ENCODE peak calls at places on chromosomes 5 and 9, in nine cellular contexts. P is naive thymus-derived CD8-positive, alpha-beta T cell; H is SHP77; J is nephron progenitor cell; F is NCI-H1092; M is stimulated activated CD8-positive, alpha-beta memory T cell treated with anti-CD3 and anti-CD28 coated beads, Interleukin-4, amount 100 ng/mL, for 4 hours; N is GM04503; K is aorta; C is GM04504. O is an unnamed sample.
A peak's percentile ranks its signal among the peaks of the same experiment; 100 is the strongest.

GRCh38 chr5:88833371-88834107 is 49.4 kb downstream of the MEF2C start:
- DNase-seq in H (peak; percentile 43), J (no peak), K (no peak), M (peak; percentile 10), C (no peak), F (no peak), N (peak; percentile 21), P (peak; percentile 39), O (no peak)

GRCh38 chr5:89293849-89294248 is 410.9 kb upstream of the MEF2C start:
- DNase-seq in P (no peak), M (no peak), K (no peak), H (no peak), N (peak; percentile 29), J (no peak), C (peak; percentile 32), F (no peak), O (no peak)

GRCh38 chr5:35029333-35029732 is 18.4 kb downstream of the AGXT2 start:
- DNase-seq in P (no peak), C (peak; percentile 59), K (no peak), M (no peak), N (no peak), F (no peak), H (no peak), J (no peak), O (no peak)

GRCh38 chr5:172764861-172765765 is 5.9 kb downstream of the DUSP1 start:
- DNase-seq in N (peak; percentile 98), J (peak; percentile 87), C (peak; percentile 99), F (peak; percentile 91), P (peak; percentile 100), K (peak; percentile 97), H (peak; percentile 98), M (peak; percentile 87), O (peak; percentile 93)

GRCh38 chr9:20217596-20217995 is 404.7 kb downstream of the MLLT3 start:
- DNase-seq in N (no peak), M (no peak), H (no peak), C (no peak), J (no peak), P (no peak), F (no peak), K (no peak), O (no peak)

GRCh38 chr9:38335686-38336085 is 56.8 kb upstream of the ALDH1B1 start:
- DNase-seq in H (no peak), C (no peak), M (no peak), K (no peak), N (no peak), F (no peak), P (no peak), J (no peak), O (no peak)

GRCh38 chr5:139146809-139147742 is 51.1 kb downstream of the SIL1 start:
- DNase-seq in H (peak; percentile 32), P (no peak), N (no peak), F (peak; percentile 15), J (no peak), K (no peak), C (no peak), M (no peak), O (no peak)

GRCh38 chr5:179378441-179379271 is 33.4 kb upstream of the ADAMTS2 start:
- DNase-seq in F (no peak), H (no peak), J (no peak), N (peak; percentile 61), K (peak; percentile 66), C (peak; percentile 13), P (no peak), M (no peak), O (no peak)

GRCh38 chr5:54844905-54845566 is 140.4 kb downstream of the ESM1 start:
- DNase-seq in N (no peak), C (no peak), F (peak; percentile 2), H (no peak), M (no peak), J (no peak), K (no peak), P (no peak), O (no peak)

GRCh38 chr5:130955041-130955440 is 210.0 kb downstream of the HINT1 start:
- DNase-seq in M (no peak), C (no peak), J (no peak), H (no peak), N (no peak), K (no peak), P (no peak), F (no peak), O (no peak)

GRCh38 chr5:92337772-92338234 is 954.7 kb upstream of the ARRDC3 start:
- DNase-seq in M (no peak), P (no peak), F (no peak), C (peak; percentile 66), J (no peak), K (no peak), H (no peak), N (peak; percentile 73), O (no peak)

GRCh38 chr5:171965740-171966139 is 40.7 kb downstream of the FBXW11 start:
- DNase-seq in P (no peak), J (no peak), M (no peak), C (no peak), K (no peak), F (no peak), H (no peak), N (no peak), O (no peak)

GRCh38 chr5:62718368-62718767 is 139.7 kb downstream of the LRRC70 start:
- DNase-seq in H (no peak), K (no peak), P (no peak), M (no peak), J (no peak), C (no peak), F (no peak), N (no peak), O (no peak)

GRCh38 chr9:124410321-124410913 is 4.8 kb downstream of the PSMB7 start:
- DNase-seq in N (no peak), K (no peak), C (no peak), P (no peak), F (no peak), M (no peak), J (no peak), H (no peak), O (no peak)

GRCh38 chr9:128702445-128702948 is at the start of gene PKN3:
- DNase-seq in F (peak; percentile 76), P (peak; percentile 71), N (no peak), J (peak; percentile 98), K (peak; percentile 98), C (peak; percentile 60), H (peak; percentile 84), M (peak; percentile 74), O (peak; percentile 83)

GRCh38 chr5:33810491-33811120 is 81.2 kb downstream of the ADAMTS12 start:
- DNase-seq in P (no peak), M (no peak), F (no peak), J (no peak), H (no peak), N (no peak), K (no peak), C (no peak), O (no peak)

GRCh38 chr9:138025417-138025816 is 147.8 kb downstream of the CACNA1B start:
- DNase-seq in C (no peak), J (no peak), K (peak; percentile 42), N (no peak), M (no peak), P (no peak), H (no peak), F (no peak), O (no peak)

GRCh38 chr5:173907686-173908371 is 19.7 kb downstream of the CPEB4 start:
- DNase-seq in N (no peak), K (no peak), P (no peak), F (no peak), J (no peak), M (no peak), C (no peak), H (no peak), O (no peak)

GRCh38 chr5:80109549-80110478 is 74.7 kb downstream of the THBS4 start:
- DNase-seq in P (no peak), J (peak; percentile 40), M (no peak), K (no peak), H (no peak), F (peak; percentile 87), N (no peak), C (no peak), O (no peak)

GRCh38 chr5:133538718-133539117 is 73.6 kb downstream of the FSTL4 start:
- DNase-seq in F (no peak), P (no peak), H (no peak), M (no peak), J (no peak), N (no peak), K (no peak), C (no peak), O (no peak)

GRCh38 chr5:170357853-170358497 is 31.2 kb downstream of the KCNMB1 start:
- DNase-seq in H (no peak), P (no peak), J (peak; percentile 28), K (peak; percentile 81), C (no peak), M (no peak), N (no peak), F (no peak), O (no peak)

GRCh38 chr9:21506910-21507795 is 25.0 kb upstream of the IFNE start:
- DNase-seq in J (no peak), C (peak; percentile 87), K (no peak), M (no peak), F (no peak), P (no peak), H (no peak), N (peak; percentile 90), O (no peak)

GRCh38 chr5:136057401-136057951 is 28.7 kb downstream of the TGFBI start:
- DNase-seq in C (no peak), M (no peak), N (no peak), P (no peak), H (no peak), J (peak; percentile 38), K (peak; percentile 52), F (no peak), O (no peak)

GRCh38 chr5:16502866-16503265 is 37.3 kb upstream of the ZNF622 start:
- DNase-seq in C (no peak), J (no peak), P (no peak), K (no peak), F (no peak), N (no peak), M (no peak), H (no peak), O (no peak)

GRCh38 chr5:64612349-64612961 is 77.8 kb upstream of the SHISAL2B start:
- DNase-seq in K (no peak), M (no peak), F (no peak), J (peak; percentile 44), P (no peak), H (peak; percentile 49), C (peak; percentile 18), N (peak; percentile 17), O (no peak)

GRCh38 chr5:19531374-19531952 is 456.5 kb downstream of the CDH18 start:
- DNase-seq in N (no peak), P (no peak), C (no peak), J (no peak), F (no peak), M (no peak), H (peak; percentile 4), K (no peak), O (no peak)

GRCh38 chr5:139690385-139691274 is 42.5 kb downstream of the CXXC5 start:
- DNase-seq in F (no peak), K (peak; percentile 90), P (no peak), N (no peak), C (no peak), M (no peak), H (no peak), J (peak; percentile 83), O (no peak)

GRCh38 chr9:95854386-95855015 is 21.0 kb upstream of the ERCC6L2 start:
- DNase-seq in C (no peak), F (no peak), H (no peak), K (no peak), J (no peak), P (no peak), M (no peak), N (no peak), O (no peak)

GRCh38 chr5:96079962-96080361 is 118.3 kb upstream of the ELL2 start:
- DNase-seq in H (no peak), M (no peak), C (no peak), J (no peak), P (no peak), N (no peak), K (no peak), F (no peak), O (no peak)

GRCh38 chr9:98146101-98146991 is 27.3 kb upstream of the TRIM14 start:
- DNase-seq in J (peak; percentile 23), C (peak; percentile 35), H (peak; percentile 11), M (no peak), F (no peak), P (no peak), N (peak; percentile 17), K (no peak), O (no peak)

GRCh38 chr9:131235480-131235851 is 40.8 kb downstream of the FAM78A start:
- DNase-seq in P (no peak), K (no peak), N (no peak), J (no peak), F (no peak), H (no peak), C (no peak), M (no peak), O (no peak)